ENCODE peak calls at places on chromosomes 12 and 14, in six cellular contexts. M is neural crest cell; B is activated CD8-positive, alpha-beta T cell treated with anti-CD3 and anti-CD28 coated beads for 36 hours; U is uterus; I is HEK293T; L is dorsolateral prefrontal cortex. O is an unnamed sample.

GRCh38 chr12:118582863-118583262 is 206.5 kb downstream of the SUDS3 start:
- DNase-seq in U (no peak), B (no peak), L (no peak), M (no peak), I (no peak), O (no peak)

GRCh38 chr12:8078400-8078799 is 3.7 kb upstream of the NECAP1 start:
- DNase-seq in U (no peak), I (no peak), L (no peak), B (peak), M (no peak), O (peak)

GRCh38 chr14:24403294-24404013 is 4.7 kb downstream of the NYNRIN start:
- DNase-seq in L (no peak), U (no peak), M (no peak), I (no peak), B (no peak), O (no peak)

GRCh38 chr12:115402443-115403170 is 718.6 kb upstream of the TBX3 start:
- DNase-seq in I (no peak), B (no peak), L (no peak), M (no peak), U (no peak), O (no peak)

GRCh38 chr12:84329933-84330332 is 582.7 kb downstream of the SLC6A15 start:
- DNase-seq in I (peak), M (no peak), B (no peak), L (no peak), U (no peak), O (no peak)

GRCh38 chr14:73239463-73240241 is 2.3 kb downstream of the PAPLN start:
- DNase-seq in U (peak), M (no peak), L (peak), I (no peak), B (no peak), O (no peak)

GRCh38 chr12:56137853-56138571 is 9.9 kb downstream of the ESYT1 start:
- DNase-seq in U (no peak), M (no peak), I (no peak), L (no peak), B (no peak), O (no peak)

GRCh38 chr14:61145258-61145902 is 135.8 kb downstream of the TMEM30B start:
- DNase-seq in M (no peak), B (no peak), I (no peak), U (no peak), L (no peak), O (no peak)

GRCh38 chr12:12946686-12947355 is 5.1 kb downstream of the GPRC5D start:
- DNase-seq in M (no peak), I (no peak), B (no peak), L (peak), U (no peak), O (peak)

GRCh38 chr14:100850841-100851585 is 25.1 kb downstream of the MEG3 start:
- DNase-seq in I (peak), U (peak), M (peak), B (peak), L (no peak), O (peak)

GRCh38 chr14:57189070-57189469 is 79.6 kb downstream of the EXOC5 start:
- DNase-seq in L (no peak), B (no peak), M (no peak), I (peak), U (no peak), O (peak)

GRCh38 chr14:70956511-70956910 is 49.3 kb downstream of the PCNX1 start:
- DNase-seq in L (no peak), M (no peak), I (no peak), U (no peak), B (no peak), O (no peak)

GRCh38 chr12:13082866-13083265 is 20.6 kb downstream of the GSG1 start:
- DNase-seq in I (no peak), L (no peak), U (no peak), B (no peak), M (no peak), O (no peak)

GRCh38 chr12:93042684-93043083 is 113.6 kb upstream of the EEA1 start:
- DNase-seq in U (no peak), I (no peak), B (no peak), M (no peak), L (no peak), O (no peak)

GRCh38 chr12:33330940-33331339 is 108.7 kb downstream of the SYT10 start:
- DNase-seq in L (no peak), M (no peak), B (no peak), I (no peak), U (no peak), O (no peak)

GRCh38 chr12:27177716-27178115 is 66.4 kb upstream of the STK38L start:
- DNase-seq in I (no peak), B (no peak), U (no peak), M (no peak), L (no peak), O (no peak)

GRCh38 chr12:119512772-119513497 is 80.6 kb upstream of the TMEM233 start:
- DNase-seq in L (no peak), U (no peak), I (peak), B (no peak), M (peak), O (no peak)

GRCh38 chr14:94317259-94317658 is 5.9 kb downstream of the SERPINA6 start:
- DNase-seq in U (no peak), M (no peak), B (no peak), I (no peak), L (no peak), O (no peak)

GRCh38 chr12:86634706-86635410 is 378.7 kb upstream of the MGAT4C start:
- DNase-seq in U (no peak), M (no peak), I (no peak), L (no peak), B (no peak), O (no peak)

O was measured in COLO829.